ENCODE peak calls at places on chromosomes 16 and 17, in nine cellular contexts. S is pancreas; M is stimulated activated effector memory CD8-positive, alpha-beta T cell treated with anti-CD3 and anti-CD28 coated beads, Interleukin-12 subunit alpha, Interleukin-12 subunit beta, amount 100 ng/mL, for 72 hours; E is RWPE1; L is activated CD4-positive, alpha-beta memory T cell treated with anti-CD3 and anti-CD28 coated beads for 36 hours; I is OCI-LY7; K is HAP-1; P is fibroblast of mammary gland; F is C1 segment of cervical spinal cord. N is an unnamed sample.

GRCh38 chr16:27318399-27319256 is 4.9 kb downstream of the IL4R start:
- DNase-seq in S (no peak), M (peak), E (peak), L (peak), I (peak), K (no peak), P (no peak), F (no peak), N (no peak)

GRCh38 chr17:320809-321385 is 31.7 kb downstream of the RPH3AL start:
- DNase-seq in S (peak), M (no peak), E (no peak), L (no peak), I (no peak), K (no peak), P (no peak), F (no peak), N (no peak)

GRCh38 chr16:30914849-30915248 is 8.5 kb upstream of the FBXL19 start:
- DNase-seq in S (no peak), M (no peak), E (no peak), L (no peak), I (no peak), K (no peak), P (no peak), F (no peak), N (no peak)

GRCh38 chr16:847681-848445 is 47.3 kb upstream of the GNG13 start:
- DNase-seq in S (no peak), M (no peak), E (no peak), L (no peak), I (no peak), K (no peak), P (no peak), F (no peak), N (no peak)

GRCh38 chr17:63082273-63082861 is 116.3 kb downstream of the TANC2 start:
- DNase-seq in S (no peak), M (no peak), E (no peak), L (no peak), I (no peak), K (no peak), P (peak), F (no peak), N (no peak)

GRCh38 chr17:63222655-63223054 is 223.5 kb downstream of the CYB561 start:
- DNase-seq in S (no peak), M (no peak), E (no peak), L (peak), I (no peak), K (no peak), P (peak), F (no peak), N (peak)

GRCh38 chr17:29711588-29712385 is 89.1 kb upstream of the CORO6 start:
- DNase-seq in S (no peak), M (no peak), E (no peak), L (no peak), I (no peak), K (no peak), P (no peak), F (no peak), N (no peak)

GRCh38 chr17:2990396-2990795 is 73.0 kb downstream of the OR1D5 start:
- DNase-seq in S (no peak), M (no peak), E (no peak), L (no peak), I (no peak), K (no peak), P (no peak), F (no peak), N (no peak)

GRCh38 chr16:85503642-85504224 is 109.4 kb upstream of the GSE1 start:
- DNase-seq in S (no peak), M (no peak), E (no peak), L (no peak), I (no peak), K (no peak), P (no peak), F (no peak), N (no peak)

GRCh38 chr17:19021622-19022083 is 17.1 kb upstream of the FAM83G start:
- DNase-seq in S (peak), M (no peak), E (no peak), L (peak), I (peak), K (peak), P (no peak), F (no peak), N (no peak)

GRCh38 chr16:80250376-80250775 is 290.4 kb upstream of the DYNLRB2 start:
- DNase-seq in S (no peak), M (no peak), E (no peak), L (no peak), I (no peak), K (no peak), P (no peak), F (no peak), N (no peak)

GRCh38 chr17:32116937-32117336 is 25.4 kb upstream of the RHOT1 start:
- DNase-seq in S (no peak), M (no peak), E (no peak), L (no peak), I (no peak), K (no peak), P (no peak), F (no peak), N (peak)

GRCh38 chr17:50609376-50610074 is 25.2 kb upstream of the ABCC3 start:
- DNase-seq in S (no peak), M (no peak), E (no peak), L (no peak), I (no peak), K (no peak), P (no peak), F (no peak), N (peak)

GRCh38 chr17:45923511-45924268 is 29.3 kb downstream of the MAPT start:
- DNase-seq in S (no peak), M (no peak), E (no peak), L (no peak), I (no peak), K (no peak), P (peak), F (no peak), N (no peak)

GRCh38 chr16:58510097-58510775 is 5.1 kb upstream of the SETD6 start:
- DNase-seq in S (no peak), M (no peak), E (no peak), L (no peak), I (no peak), K (no peak), P (no peak), F (no peak), N (no peak)

GRCh38 chr17:2259769-2260536 is 43.6 kb downstream of the SMG6 start:
- DNase-seq in S (no peak), M (peak), E (no peak), L (peak), I (no peak), K (no peak), P (peak), F (no peak), N (no peak)

GRCh38 chr16:81752225-81752875 is 26.7 kb upstream of the PLCG2 start:
- DNase-seq in S (no peak), M (no peak), E (no peak), L (no peak), I (peak), K (no peak), P (no peak), F (peak), N (no peak)

GRCh38 chr17:45061606-45062205 is 589 bp downstream of the NMT1 start:
- DNase-seq in S (no peak), M (no peak), E (peak), L (no peak), I (no peak), K (no peak), P (no peak), F (no peak), N (no peak)

GRCh38 chr16:1420111-1420539 is 422 bp downstream of the UQCC4 start:
- DNase-seq in S (no peak), M (no peak), E (peak), L (peak), I (no peak), K (no peak), P (no peak), F (peak), N (peak)

GRCh38 chr17:29587591-29587990 is 1.9 kb downstream of the GIT1 start:
- DNase-seq in S (no peak), M (no peak), E (no peak), L (no peak), I (no peak), K (no peak), P (no peak), F (no peak), N (no peak)

GRCh38 chr16:69935278-69935711 is 15.8 kb upstream of the CLEC18A start:
- DNase-seq in S (no peak), M (no peak), E (no peak), L (no peak), I (no peak), K (no peak), P (no peak), F (no peak), N (no peak)

GRCh38 chr16:29154676-29155121 is 169.8 kb downstream of the LAT start:
- DNase-seq in S (no peak), M (no peak), E (no peak), L (no peak), I (no peak), K (no peak), P (peak), F (no peak), N (no peak)

GRCh38 chr17:51461578-51462004 is 201.2 kb downstream of the UTP18 start:
- DNase-seq in S (peak), M (peak), E (peak), L (peak), I (peak), K (peak), P (peak), F (peak), N (peak)

GRCh38 chr17:81187120-81187519 is 21.1 kb upstream of the AATK start:
- DNase-seq in S (no peak), M (no peak), E (no peak), L (no peak), I (no peak), K (no peak), P (no peak), F (no peak), N (no peak)

GRCh38 chr16:58863042-58863441 is 128.9 kb upstream of the GOT2 start:
- DNase-seq in S (no peak), M (no peak), E (no peak), L (no peak), I (no peak), K (no peak), P (no peak), F (no peak), N (no peak)

GRCh38 chr16:89431158-89431584 is 59.2 kb downstream of the ANKRD11 start:
- DNase-seq in S (no peak), M (no peak), E (no peak), L (no peak), I (no peak), K (no peak), P (peak), F (no peak), N (peak)

GRCh38 chr17:22193113-22193512 is 500.8 kb downstream of the KCNJ18 start:
- DNase-seq in S (no peak), M (no peak), E (no peak), L (no peak), I (no peak), K (no peak), P (no peak), F (no peak), N (no peak)

GRCh38 chr17:39231587-39232551 is 6.1 kb upstream of the STAC2 start:
- DNase-seq in S (no peak), M (no peak), E (no peak), L (peak), I (peak), K (peak), P (peak), F (no peak), N (peak)

GRCh38 chr16:19691161-19691850 is 26.7 kb downstream of the KNOP1 start:
- DNase-seq in S (peak), M (no peak), E (no peak), L (no peak), I (no peak), K (no peak), P (no peak), F (peak), N (no peak)

GRCh38 chr16:11359370-11359769 is 14.1 kb downstream of the RMI2 start:
- DNase-seq in S (peak), M (no peak), E (peak), L (no peak), I (no peak), K (no peak), P (peak), F (no peak), N (no peak)

GRCh38 chr17:21119247-21119944 is 7.4 kb upstream of the DHRS7B start:
- DNase-seq in S (peak), M (peak), E (peak), L (peak), I (peak), K (peak), P (peak), F (no peak), N (peak)

GRCh38 chr17:2975469-2975958 is 87.9 kb downstream of the OR1D5 start:
- DNase-seq in S (no peak), M (no peak), E (peak), L (no peak), I (no peak), K (peak), P (peak), F (no peak), N (no peak)

GRCh38 chr16:88835383-88835782 is 21.4 kb downstream of the GALNS start:
- DNase-seq in S (no peak), M (no peak), E (no peak), L (no peak), I (no peak), K (no peak), P (peak), F (no peak), N (no peak)

GRCh38 chr17:38676706-38677504 is 2.1 kb upstream of the EPOP start:
- DNase-seq in S (peak), M (peak), E (peak), L (peak), I (peak), K (peak), P (peak), F (peak), N (peak)